ENCODE peak calls at places on chromosomes 7 and 10, in eight cellular contexts. A is heart left ventricle, N is transverse colon, F is fibroblast of lung, T is left lung, E is body of pancreas, Q is tibial artery, W is uterus. K is an unnamed sample. For H3K27me3 and H3K36me3, the result is how much of the 10 kb centered on the place peaks cover.

GRCh38 chr7:47480576-47481538 is 101.1 kb downstream of the TNS3 start:
- DNase-seq in Q (no peak), E (peak), N (peak), A (no peak), T (no peak), F (no peak), W (no peak), K (peak)

GRCh38 chr7:85554294-85554877 is 367.5 kb upstream of the SEMA3D start:
- DNase-seq in A (no peak), N (no peak), W (no peak), Q (no peak), T (no peak), E (peak), F (peak), K (peak)

GRCh38 chr7:119514326-119514725 is 758.6 kb upstream of the KCND2 start:
- DNase-seq in Q (no peak), N (no peak), W (no peak), T (no peak), E (no peak), A (no peak), F (peak), K (no peak)

GRCh38 chr7:29126804-29127203 is 19.5 kb downstream of the CPVL start:
- DNase-seq in F (no peak), E (no peak), A (no peak), Q (no peak), T (no peak), N (no peak), W (no peak), K (no peak)

GRCh38 chr10:102678842-102679289 is 34.6 kb downstream of the TRIM8 start:
- DNase-seq in N (peak), F (peak), T (peak), W (peak), Q (no peak), A (peak), E (peak), K (peak)

GRCh38 chr10:30617070-30617469 is 12.5 kb downstream of the LYZL2 start:
- DNase-seq in Q (no peak), T (no peak), F (no peak), W (no peak), A (no peak), N (no peak), E (no peak), K (no peak)

GRCh38 chr7:29482056-29482455 is 81.6 kb upstream of the PRR15 start:
- DNase-seq in E (no peak), A (no peak), F (no peak), W (no peak), N (no peak), T (no peak), Q (no peak), K (no peak)

GRCh38 chr10:5983813-5984212 is 6.5 kb upstream of the IL15RA start:
- DNase-seq in N (no peak), Q (no peak), A (no peak), W (no peak), T (no peak), F (peak), E (no peak), K (no peak)

GRCh38 chr7:341841-342638 is 52.1 kb downstream of the FOXL3 start:
- DNase-seq in F (no peak), T (peak), W (no peak), A (no peak), Q (no peak), E (peak), N (peak), K (no peak)

GRCh38 chr7:904847-905246 is 28.5 kb downstream of the GET4 start:
- DNase-seq in F (peak), Q (peak), N (no peak), E (no peak), A (no peak), W (no peak), T (peak), K (no peak)

GRCh38 chr7:20330797-20331230 is at the start of gene ITGB8:
- DNase-seq in A (peak), T (peak), W (no peak), E (peak), Q (peak), N (no peak), F (no peak), K (no peak)

GRCh38 chr7:22990588-22990949 is 23.4 kb downstream of the HYCC1 start:
- DNase-seq in Q (no peak), A (no peak), E (no peak), N (no peak), F (peak), W (no peak), T (no peak), K (no peak)

GRCh38 chr7:154577141-154577540 is 425.8 kb downstream of the PAXIP1 start:
- DNase-seq in E (no peak), N (no peak), F (no peak), T (no peak), Q (no peak), W (no peak), A (no peak), K (no peak)

GRCh38 chr10:132701099-132701845 is 84.7 kb downstream of the NKX6-2 start:
- DNase-seq in E (no peak), F (no peak), Q (peak), N (no peak), W (no peak), T (peak), A (peak), K (no peak)

GRCh38 chr7:5854738-5855137 is 25.9 kb upstream of the OCM start:
- DNase-seq in N (no peak), E (no peak), F (no peak), W (no peak), T (no peak), A (no peak), Q (no peak), K (no peak)
- H3K4me3 ChIP-seq in N (no peak), E (no peak), F (no peak), W (no peak), T (no peak), A (no peak), Q (no peak), K (no peak)

GRCh38 chr10:470339-471003 is 219.0 kb downstream of the DIP2C start:
- DNase-seq in A (no peak), T (no peak), E (no peak), N (no peak), W (no peak), F (no peak), Q (no peak), K (no peak)

GRCh38 chr10:474406-474805 is 215.1 kb downstream of the DIP2C start:
- DNase-seq in F (no peak), Q (no peak), A (no peak), T (no peak), W (no peak), N (no peak), E (no peak), K (no peak)

GRCh38 chr10:474946-475345 is 214.5 kb downstream of the DIP2C start:
- DNase-seq in N (no peak), W (no peak), A (no peak), F (no peak), E (no peak), Q (no peak), T (no peak), K (no peak)

GRCh38 chr10:472241-472910 is 217.1 kb downstream of the DIP2C start:
- DNase-seq in N (no peak), W (no peak), T (no peak), Q (no peak), F (no peak), A (no peak), E (no peak), K (no peak)

DNA sequence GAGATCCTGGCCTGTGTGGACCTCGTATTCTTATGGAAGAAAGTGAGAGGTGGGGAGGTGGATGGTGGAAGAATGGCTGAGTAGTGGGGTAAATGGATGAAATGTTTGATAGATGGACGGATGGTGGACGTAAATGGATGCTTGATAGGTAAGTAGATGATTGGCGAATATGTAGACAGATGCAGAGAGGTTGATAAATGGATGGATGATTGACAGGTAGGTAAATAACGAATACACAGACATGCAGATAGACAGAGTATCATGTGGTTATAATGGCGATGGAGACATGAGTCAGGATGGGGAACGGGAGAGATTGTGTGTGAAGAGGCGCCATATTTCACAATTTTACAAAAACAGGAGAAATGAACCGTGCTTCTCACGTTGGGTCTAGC is 219.5 kb downstream of the DIP2C start:
- DNase-seq in Q (no peak), W (no peak), T (no peak), A (no peak), F (no peak), N (no peak), E (no peak), K (no peak)
- H3K27me3 ChIP-seq in Q (under half), W (under half), T (under half), A (under half), F (under half), N (under half), E (under half), K (under half)

DNA sequence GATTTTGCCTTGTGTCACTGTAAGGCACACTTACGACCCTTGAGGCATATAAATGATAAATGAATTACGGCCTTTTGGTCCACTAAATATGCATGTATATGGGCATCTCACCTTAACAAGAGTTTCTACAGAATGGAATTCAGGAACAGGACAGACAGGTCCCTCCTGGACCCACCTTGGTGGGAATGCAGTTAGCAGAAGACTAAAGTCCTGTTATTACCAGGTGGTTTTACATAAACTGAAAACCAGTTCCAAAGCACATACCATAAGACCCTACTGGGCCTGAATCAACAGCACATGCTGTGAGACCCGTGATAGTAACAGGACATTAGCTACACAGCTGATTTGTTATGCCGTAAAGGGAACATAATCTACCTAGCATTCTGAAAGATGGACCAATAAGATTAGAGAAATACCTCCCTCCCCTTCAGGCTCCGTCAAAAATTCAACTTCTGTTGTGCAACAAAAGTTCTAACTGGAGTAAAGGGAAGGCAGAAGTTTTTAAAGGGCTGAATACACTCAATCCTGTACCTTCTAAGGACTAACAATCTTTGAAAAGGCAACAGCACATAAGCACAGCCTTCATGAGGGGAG is 24.0 kb downstream of the LAMB1 start:
- DNase-seq in T (no peak), N (no peak), Q (no peak), F (no peak), A (no peak), E (no peak), W (no peak), K (no peak)
- H3K36me3 ChIP-seq in T (under half), N (under half), Q (under half), F (under half), A (under half), E (under half), W (under half), K (under half)

GRCh38 chr10:81874878-81875679 is at the start of gene NRG3:
- DNase-seq in T (no peak), E (peak), W (no peak), F (no peak), N (no peak), Q (no peak), A (no peak), K (no peak)
- H3K4me3 ChIP-seq in T (peak), E (no peak), W (no peak), F (no peak), N (no peak), Q (peak), A (peak), K (no peak)

GRCh38 chr10:26835025-26835424 is 25.7 kb downstream of the ABI1 start:
- DNase-seq in A (no peak), E (no peak), Q (no peak), T (no peak), W (no peak), N (no peak), F (no peak), K (no peak)

GRCh38 chr10:26839966-26840627 is 20.7 kb downstream of the ABI1 start:
- DNase-seq in W (no peak), T (no peak), F (peak), E (no peak), A (no peak), N (no peak), Q (no peak), K (no peak)

GRCh38 chr10:26840938-26841732 is 19.6 kb downstream of the ABI1 start:
- DNase-seq in W (no peak), N (no peak), F (no peak), T (no peak), Q (no peak), E (no peak), A (no peak), K (no peak)

GRCh38 chr10:26832960-26833359 is 27.8 kb downstream of the ABI1 start:
- DNase-seq in T (no peak), W (no peak), F (no peak), Q (no peak), E (no peak), A (no peak), N (no peak), K (peak)

GRCh38 chr10:26837139-26837538 is 23.6 kb downstream of the ABI1 start:
- DNase-seq in F (no peak), Q (no peak), A (no peak), W (no peak), N (no peak), T (no peak), E (no peak), K (no peak)
- H3K27me3 ChIP-seq in F (under half), Q (under half), A (under half), W (under half), N (under half), T (under half), E (under half), K (under half)

GRCh38 chr10:13801156-13801906 is 214.6 kb downstream of the PRPF18 start:
- DNase-seq in F (no peak), Q (no peak), T (no peak), N (no peak), E (no peak), W (no peak), A (no peak), K (no peak)

GRCh38 chr10:13801907-13802288 is 215.1 kb downstream of the PRPF18 start:
- DNase-seq in A (no peak), W (no peak), T (no peak), E (no peak), Q (no peak), N (no peak), F (no peak), K (no peak)

GRCh38 chr10:13795653-13796555 is 209.1 kb downstream of the PRPF18 start:
- DNase-seq in E (no peak), A (no peak), W (no peak), F (no peak), T (no peak), Q (no peak), N (no peak), K (no peak)

GRCh38 chr10:13794982-13795381 is 208.2 kb downstream of the PRPF18 start:
- DNase-seq in F (no peak), N (no peak), A (no peak), Q (no peak), E (no peak), W (no peak), T (no peak), K (no peak)

DNA sequence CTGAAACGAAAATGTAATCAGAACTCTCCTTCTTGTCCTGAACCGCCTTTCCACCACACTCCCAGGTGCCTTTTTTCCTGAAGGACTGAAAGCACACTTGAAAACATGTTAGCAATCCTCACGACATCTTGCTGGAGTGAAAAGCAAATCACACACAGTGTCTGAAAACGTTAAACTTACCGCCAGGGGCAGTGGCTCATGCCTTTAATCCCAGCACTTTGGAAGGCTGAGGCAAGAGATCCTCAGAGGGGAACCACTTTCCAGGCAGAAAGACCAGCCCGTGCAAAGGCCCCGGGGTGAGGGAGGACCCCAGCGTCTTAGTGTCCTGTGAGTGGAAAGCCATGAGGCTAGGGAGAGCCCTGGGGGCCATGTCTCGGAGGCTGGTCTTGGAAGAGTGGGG is 210.4 kb downstream of the PRPF18 start:
- DNase-seq in Q (no peak), E (no peak), T (no peak), W (no peak), F (no peak), A (no peak), N (no peak), K (no peak)
- H3K36me3 ChIP-seq in Q (under half), E (under half), T (under half), W (under half), F (under half), A (under half), N (under half), K (under half)

K was measured in HAP-1.